ENCODE peak calls at places on chromosomes 16 and 17, in ten cellular contexts. One of them, this sample, is unnamed.

GRCh38 chr16:73016488-73016830 is 31.5 kb downstream of the ZFHX3 start:
- DNase-seq in fibroblast of lung: no peak
- DNase-seq in hepatocyte: no peak
- DNase-seq in uterus: no peak
- DNase-seq in psoas muscle: no peak
- DNase-seq in A549: peak
- DNase-seq in body of pancreas: no peak
- DNase-seq in effector memory CD4-positive, alpha-beta T cell: no peak
- DNase-seq in coronary artery: no peak
- DNase-seq in heart left ventricle: no peak
- DNase-seq in this sample: no peak

GRCh38 chr16:12000032-12000431 is 23.5 kb downstream of the SNX29 start:
- DNase-seq in uterus: no peak
- DNase-seq in body of pancreas: no peak
- DNase-seq in A549: no peak
- DNase-seq in coronary artery: no peak
- DNase-seq in hepatocyte: no peak
- DNase-seq in heart left ventricle: no peak
- DNase-seq in effector memory CD4-positive, alpha-beta T cell: no peak
- DNase-seq in fibroblast of lung: no peak
- DNase-seq in psoas muscle: no peak
- DNase-seq in this sample: no peak

GRCh38 chr17:10063730-10064221 is 134.6 kb downstream of the GAS7 start:
- DNase-seq in effector memory CD4-positive, alpha-beta T cell: no peak
- DNase-seq in coronary artery: no peak
- DNase-seq in heart left ventricle: no peak
- DNase-seq in hepatocyte: peak
- DNase-seq in A549: no peak
- DNase-seq in fibroblast of lung: no peak
- DNase-seq in psoas muscle: no peak
- DNase-seq in body of pancreas: no peak
- DNase-seq in uterus: no peak
- DNase-seq in this sample: no peak

GRCh38 chr16:55502801-55503366 is 6.0 kb upstream of the LPCAT2 start:
- DNase-seq in body of pancreas: peak
- DNase-seq in coronary artery: peak
- DNase-seq in uterus: peak
- DNase-seq in effector memory CD4-positive, alpha-beta T cell: no peak
- DNase-seq in psoas muscle: peak
- DNase-seq in fibroblast of lung: peak
- DNase-seq in heart left ventricle: peak
- DNase-seq in A549: no peak
- DNase-seq in hepatocyte: peak
- DNase-seq in this sample: peak

GRCh38 chr17:34307110-34307509 is 12.1 kb upstream of the CCL8 start:
- DNase-seq in psoas muscle: peak
- DNase-seq in heart left ventricle: no peak
- DNase-seq in body of pancreas: no peak
- DNase-seq in effector memory CD4-positive, alpha-beta T cell: no peak
- DNase-seq in fibroblast of lung: no peak
- DNase-seq in hepatocyte: no peak
- DNase-seq in coronary artery: peak
- DNase-seq in uterus: no peak
- DNase-seq in A549: no peak
- DNase-seq in this sample: peak

GRCh38 chr17:58097384-58098088 is 14.3 kb downstream of the DYNLL2 start:
- DNase-seq in hepatocyte: no peak
- DNase-seq in effector memory CD4-positive, alpha-beta T cell: no peak
- DNase-seq in coronary artery: no peak
- DNase-seq in heart left ventricle: no peak
- DNase-seq in uterus: no peak
- DNase-seq in fibroblast of lung: no peak
- DNase-seq in psoas muscle: no peak
- DNase-seq in A549: no peak
- DNase-seq in body of pancreas: no peak
- DNase-seq in this sample: no peak

GRCh38 chr17:41530062-41531048 is 2.2 kb upstream of the KRT19 start:
- DNase-seq in uterus: peak
- DNase-seq in fibroblast of lung: peak
- DNase-seq in effector memory CD4-positive, alpha-beta T cell: no peak
- DNase-seq in heart left ventricle: no peak
- DNase-seq in hepatocyte: peak
- DNase-seq in psoas muscle: no peak
- DNase-seq in A549: peak
- DNase-seq in coronary artery: no peak
- DNase-seq in body of pancreas: no peak
- DNase-seq in this sample: no peak

GRCh38 chr16:3364774-3365427 is 9.2 kb downstream of the OR2C1 start:
- DNase-seq in hepatocyte: no peak
- DNase-seq in heart left ventricle: peak
- DNase-seq in body of pancreas: peak
- DNase-seq in A549: peak
- DNase-seq in fibroblast of lung: peak
- DNase-seq in effector memory CD4-positive, alpha-beta T cell: peak
- DNase-seq in uterus: peak
- DNase-seq in psoas muscle: peak
- DNase-seq in coronary artery: peak
- DNase-seq in this sample: peak

GRCh38 chr17:47267354-47267828 is 13.8 kb downstream of the ITGB3 start:
- DNase-seq in heart left ventricle: no peak
- DNase-seq in psoas muscle: no peak
- DNase-seq in uterus: no peak
- DNase-seq in A549: no peak
- DNase-seq in coronary artery: no peak
- DNase-seq in effector memory CD4-positive, alpha-beta T cell: no peak
- DNase-seq in fibroblast of lung: peak
- DNase-seq in hepatocyte: no peak
- DNase-seq in body of pancreas: no peak
- DNase-seq in this sample: no peak

GRCh38 chr17:61250335-61250890 is 149.2 kb upstream of the TBX2 start:
- DNase-seq in fibroblast of lung: peak
- DNase-seq in effector memory CD4-positive, alpha-beta T cell: no peak
- DNase-seq in hepatocyte: peak
- DNase-seq in heart left ventricle: no peak
- DNase-seq in body of pancreas: no peak
- DNase-seq in A549: no peak
- DNase-seq in coronary artery: no peak
- DNase-seq in psoas muscle: no peak
- DNase-seq in uterus: no peak
- DNase-seq in this sample: no peak

GRCh38 chr17:41026668-41027471 is at the start of gene KRTAP1-5:
- DNase-seq in fibroblast of lung: peak
- DNase-seq in uterus: no peak
- DNase-seq in coronary artery: no peak
- DNase-seq in hepatocyte: no peak
- DNase-seq in psoas muscle: no peak
- DNase-seq in effector memory CD4-positive, alpha-beta T cell: no peak
- DNase-seq in body of pancreas: peak
- DNase-seq in A549: no peak
- DNase-seq in heart left ventricle: no peak
- DNase-seq in this sample: no peak

GRCh38 chr16:30949655-30950515 is 1.0 kb downstream of the ORAI3 start:
- DNase-seq in body of pancreas: peak
- DNase-seq in fibroblast of lung: peak
- DNase-seq in heart left ventricle: peak
- DNase-seq in effector memory CD4-positive, alpha-beta T cell: no peak
- DNase-seq in uterus: peak
- DNase-seq in A549: peak
- DNase-seq in coronary artery: peak
- DNase-seq in hepatocyte: peak
- DNase-seq in psoas muscle: peak
- DNase-seq in this sample: peak

GRCh38 chr16:30953111-30953510 is 4.2 kb downstream of the ORAI3 start:
- DNase-seq in coronary artery: no peak
- DNase-seq in heart left ventricle: no peak
- DNase-seq in A549: no peak
- DNase-seq in body of pancreas: no peak
- DNase-seq in hepatocyte: no peak
- DNase-seq in fibroblast of lung: no peak
- DNase-seq in psoas muscle: no peak
- DNase-seq in effector memory CD4-positive, alpha-beta T cell: no peak
- DNase-seq in uterus: no peak
- DNase-seq in this sample: no peak

GRCh38 chr16:30951785-30952184 is 2.9 kb downstream of the ORAI3 start:
- DNase-seq in psoas muscle: peak
- DNase-seq in coronary artery: peak
- DNase-seq in A549: no peak
- DNase-seq in hepatocyte: no peak
- DNase-seq in uterus: peak
- DNase-seq in body of pancreas: peak
- DNase-seq in heart left ventricle: no peak
- DNase-seq in fibroblast of lung: peak
- DNase-seq in effector memory CD4-positive, alpha-beta T cell: no peak
- DNase-seq in this sample: peak

GRCh38 chr16:30950516-30951073 is 1.7 kb downstream of the ORAI3 start:
- DNase-seq in heart left ventricle: no peak
- DNase-seq in hepatocyte: no peak
- DNase-seq in body of pancreas: no peak
- DNase-seq in A549: no peak
- DNase-seq in coronary artery: no peak
- DNase-seq in uterus: no peak
- DNase-seq in fibroblast of lung: no peak
- DNase-seq in effector memory CD4-positive, alpha-beta T cell: no peak
- DNase-seq in psoas muscle: no peak
- DNase-seq in this sample: no peak

GRCh38 chr16:30951193-30951592 is 2.3 kb downstream of the ORAI3 start:
- DNase-seq in psoas muscle: no peak
- DNase-seq in hepatocyte: no peak
- DNase-seq in fibroblast of lung: no peak
- DNase-seq in A549: no peak
- DNase-seq in heart left ventricle: no peak
- DNase-seq in uterus: no peak
- DNase-seq in coronary artery: no peak
- DNase-seq in effector memory CD4-positive, alpha-beta T cell: no peak
- DNase-seq in body of pancreas: no peak
- DNase-seq in this sample: no peak
- H3K27ac ChIP-seq in psoas muscle: peak
- H3K27ac ChIP-seq in hepatocyte: peak
- H3K27ac ChIP-seq in fibroblast of lung: no peak
- H3K27ac ChIP-seq in A549: no peak
- H3K27ac ChIP-seq in heart left ventricle: no peak
- H3K27ac ChIP-seq in uterus: peak
- H3K27ac ChIP-seq in coronary artery: peak
- H3K27ac ChIP-seq in effector memory CD4-positive, alpha-beta T cell: no peak
- H3K27ac ChIP-seq in body of pancreas: no peak
- H3K27ac ChIP-seq in this sample: peak

GRCh38 chr16:856811-857210 is 56.3 kb upstream of the GNG13 start:
- DNase-seq in uterus: no peak
- DNase-seq in fibroblast of lung: no peak
- DNase-seq in effector memory CD4-positive, alpha-beta T cell: no peak
- DNase-seq in A549: no peak
- DNase-seq in coronary artery: no peak
- DNase-seq in psoas muscle: no peak
- DNase-seq in hepatocyte: no peak
- DNase-seq in heart left ventricle: no peak
- DNase-seq in body of pancreas: no peak
- DNase-seq in this sample: no peak
- H3K4me3 ChIP-seq in uterus: no peak
- H3K4me3 ChIP-seq in fibroblast of lung: no peak
- H3K4me3 ChIP-seq in effector memory CD4-positive, alpha-beta T cell: no peak
- H3K4me3 ChIP-seq in A549: no peak
- H3K4me3 ChIP-seq in coronary artery: no peak
- H3K4me3 ChIP-seq in psoas muscle: no peak
- H3K4me3 ChIP-seq in hepatocyte: no peak
- H3K4me3 ChIP-seq in heart left ventricle: no peak
- H3K4me3 ChIP-seq in body of pancreas: no peak
- H3K4me3 ChIP-seq in this sample: no peak

GRCh38 chr16:84199861-84200260 is 8.9 kb downstream of the ADAD2 start:
- DNase-seq in A549: no peak
- DNase-seq in uterus: no peak
- DNase-seq in hepatocyte: no peak
- DNase-seq in coronary artery: no peak
- DNase-seq in body of pancreas: no peak
- DNase-seq in psoas muscle: no peak
- DNase-seq in heart left ventricle: no peak
- DNase-seq in fibroblast of lung: no peak
- DNase-seq in effector memory CD4-positive, alpha-beta T cell: no peak
- DNase-seq in this sample: no peak
- H3K27ac ChIP-seq in A549: no peak
- H3K27ac ChIP-seq in uterus: no peak
- H3K27ac ChIP-seq in hepatocyte: no peak
- H3K27ac ChIP-seq in coronary artery: peak
- H3K27ac ChIP-seq in body of pancreas: no peak
- H3K27ac ChIP-seq in psoas muscle: no peak
- H3K27ac ChIP-seq in heart left ventricle: no peak
- H3K27ac ChIP-seq in fibroblast of lung: no peak
- H3K27ac ChIP-seq in effector memory CD4-positive, alpha-beta T cell: no peak
- H3K27ac ChIP-seq in this sample: peak

GRCh38 chr17:39652635-39653315 is 12.4 kb upstream of the TCAP start:
- DNase-seq in fibroblast of lung: no peak
- DNase-seq in heart left ventricle: no peak
- DNase-seq in psoas muscle: no peak
- DNase-seq in coronary artery: no peak
- DNase-seq in effector memory CD4-positive, alpha-beta T cell: no peak
- DNase-seq in body of pancreas: no peak
- DNase-seq in A549: no peak
- DNase-seq in uterus: no peak
- DNase-seq in hepatocyte: peak
- DNase-seq in this sample: no peak
- H3K4me3 ChIP-seq in fibroblast of lung: no peak
- H3K4me3 ChIP-seq in heart left ventricle: no peak
- H3K4me3 ChIP-seq in psoas muscle: no peak
- H3K4me3 ChIP-seq in coronary artery: no peak
- H3K4me3 ChIP-seq in effector memory CD4-positive, alpha-beta T cell: no peak
- H3K4me3 ChIP-seq in body of pancreas: no peak
- H3K4me3 ChIP-seq in A549: no peak
- H3K4me3 ChIP-seq in uterus: no peak
- H3K4me3 ChIP-seq in hepatocyte: no peak
- H3K4me3 ChIP-seq in this sample: no peak

DNA sequence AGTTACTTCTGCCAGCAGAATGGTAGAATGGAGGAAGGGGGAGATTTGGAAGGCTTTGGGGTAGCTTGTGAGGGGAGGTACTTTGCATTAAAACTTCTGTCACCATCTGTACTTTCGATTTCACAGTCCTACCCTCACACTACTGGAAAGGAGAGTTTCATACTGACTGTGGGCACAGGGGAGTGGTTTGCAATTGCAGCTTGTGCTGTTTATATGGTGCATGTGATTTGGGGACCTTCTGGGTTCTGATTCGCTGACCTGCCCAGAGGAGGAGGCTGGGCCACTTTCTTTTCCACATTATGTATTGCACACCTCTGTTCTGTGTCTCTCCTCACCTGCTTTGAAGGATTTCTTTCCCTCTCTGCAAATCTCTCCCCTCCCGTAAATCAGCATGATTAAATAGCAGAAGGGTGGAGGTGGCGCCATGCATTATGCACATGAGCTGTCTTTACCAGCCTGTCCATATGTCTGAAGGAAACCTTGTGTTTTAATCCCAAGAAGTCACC is 90.8 kb downstream of the RBFOX1 start:
- DNase-seq in body of pancreas: no peak
- DNase-seq in uterus: no peak
- DNase-seq in hepatocyte: no peak
- DNase-seq in psoas muscle: no peak
- DNase-seq in fibroblast of lung: no peak
- DNase-seq in A549: no peak
- DNase-seq in effector memory CD4-positive, alpha-beta T cell: no peak
- DNase-seq in heart left ventricle: no peak
- DNase-seq in coronary artery: no peak
- DNase-seq in this sample: no peak
- H3K27ac ChIP-seq in body of pancreas: no peak
- H3K27ac ChIP-seq in uterus: no peak
- H3K27ac ChIP-seq in hepatocyte: no peak
- H3K27ac ChIP-seq in psoas muscle: no peak
- H3K27ac ChIP-seq in fibroblast of lung: no peak
- H3K27ac ChIP-seq in A549: no peak
- H3K27ac ChIP-seq in effector memory CD4-positive, alpha-beta T cell: no peak
- H3K27ac ChIP-seq in heart left ventricle: no peak
- H3K27ac ChIP-seq in coronary artery: no peak
- H3K27ac ChIP-seq in this sample: no peak

GRCh38 chr17:79991140-79991923 is 44.3 kb downstream of the TBC1D16 start:
- DNase-seq in heart left ventricle: peak
- DNase-seq in coronary artery: peak
- DNase-seq in uterus: peak
- DNase-seq in A549: peak
- DNase-seq in hepatocyte: peak
- DNase-seq in effector memory CD4-positive, alpha-beta T cell: peak
- DNase-seq in body of pancreas: peak
- DNase-seq in fibroblast of lung: peak
- DNase-seq in psoas muscle: peak
- DNase-seq in this sample: peak
- H3K4me3 ChIP-seq in heart left ventricle: peak
- H3K4me3 ChIP-seq in coronary artery: peak
- H3K4me3 ChIP-seq in uterus: peak
- H3K4me3 ChIP-seq in A549: peak
- H3K4me3 ChIP-seq in hepatocyte: peak
- H3K4me3 ChIP-seq in effector memory CD4-positive, alpha-beta T cell: peak
- H3K4me3 ChIP-seq in body of pancreas: no peak
- H3K4me3 ChIP-seq in fibroblast of lung: no peak
- H3K4me3 ChIP-seq in psoas muscle: peak
- H3K4me3 ChIP-seq in this sample: peak